ENCODE peak calls at places on chromosomes 11 and 22, in four cellular contexts. One of them, this sample, is unnamed. For H4K20me1 and H3K9me1, the result is how much of the 10 kb centered on the place peaks cover.

GRCh38 chr11:73154178-73154577 is 12.1 kb upstream of the FCHSD2 start:
- DNase-seq in endothelial cell of umbilical vein: no peak
- DNase-seq in IMR-90: no peak
- DNase-seq in K562: no peak
- DNase-seq in this sample: no peak

GRCh38 chr11:10927533-10927932 is 69.7 kb upstream of the ZBED5 start:
- DNase-seq in K562: no peak
- DNase-seq in endothelial cell of umbilical vein: no peak
- DNase-seq in IMR-90: no peak
- DNase-seq in this sample: no peak

GRCh38 chr22:37259540-37260029 is 15.5 kb upstream of the RAC2 start:
- DNase-seq in IMR-90: peak
- DNase-seq in endothelial cell of umbilical vein: peak
- DNase-seq in K562: peak
- DNase-seq in this sample: no peak

GRCh38 chr22:28408702-28409101 is 270.9 kb downstream of the TTC28 start:
- DNase-seq in endothelial cell of umbilical vein: no peak
- DNase-seq in K562: no peak
- DNase-seq in IMR-90: peak
- DNase-seq in this sample: no peak

GRCh38 chr11:77801477-77801876 is 19.0 kb downstream of the RSF1 start:
- DNase-seq in endothelial cell of umbilical vein: no peak
- DNase-seq in IMR-90: no peak
- DNase-seq in K562: no peak
- DNase-seq in this sample: no peak

GRCh38 chr11:65502852-65503603 is 4.2 kb downstream of the MALAT1 start:
- DNase-seq in endothelial cell of umbilical vein: peak
- DNase-seq in K562: peak
- DNase-seq in IMR-90: peak
- DNase-seq in this sample: no peak

GRCh38 chr11:125303186-125303585 is 138.6 kb downstream of the PKNOX2 start:
- DNase-seq in endothelial cell of umbilical vein: no peak
- DNase-seq in IMR-90: no peak
- DNase-seq in K562: no peak
- DNase-seq in this sample: no peak

GRCh38 chr11:134355656-134356055 is 23.9 kb downstream of the GLB1L2 start:
- DNase-seq in endothelial cell of umbilical vein: no peak
- DNase-seq in K562: peak
- DNase-seq in IMR-90: no peak
- DNase-seq in this sample: no peak

GRCh38 chr11:417652-418342 is 3.0 kb upstream of the SIGIRR start:
- DNase-seq in endothelial cell of umbilical vein: no peak
- DNase-seq in IMR-90: no peak
- DNase-seq in K562: no peak
- DNase-seq in this sample: no peak

GRCh38 chr11:63961608-63962412 is 12.6 kb upstream of the COX8A start:
- DNase-seq in IMR-90: peak
- DNase-seq in endothelial cell of umbilical vein: no peak
- DNase-seq in K562: peak
- DNase-seq in this sample: peak

GRCh38 chr11:116993599-116993998 is 104.6 kb downstream of the SIK3 start:
- DNase-seq in K562: no peak
- DNase-seq in IMR-90: no peak
- DNase-seq in endothelial cell of umbilical vein: peak
- DNase-seq in this sample: no peak

GRCh38 chr11:15848769-15849168 is 507.6 kb downstream of the SOX6 start:
- DNase-seq in IMR-90: no peak
- DNase-seq in endothelial cell of umbilical vein: no peak
- DNase-seq in K562: no peak
- DNase-seq in this sample: no peak

GRCh38 chr11:19642185-19642591 is 70.4 kb upstream of the NAV2 start:
- DNase-seq in K562: no peak
- DNase-seq in IMR-90: no peak
- DNase-seq in endothelial cell of umbilical vein: no peak
- DNase-seq in this sample: no peak

GRCh38 chr11:94674005-94674491 is 94.1 kb upstream of the AMOTL1 start:
- DNase-seq in endothelial cell of umbilical vein: no peak
- DNase-seq in IMR-90: no peak
- DNase-seq in K562: no peak
- DNase-seq in this sample: peak

GRCh38 chr11:131712897-131713296 is 342.5 kb downstream of the NTM start:
- DNase-seq in K562: no peak
- DNase-seq in endothelial cell of umbilical vein: peak
- DNase-seq in IMR-90: peak
- DNase-seq in this sample: no peak

GRCh38 chr11:15955595-15955994 is 400.8 kb downstream of the SOX6 start:
- DNase-seq in IMR-90: peak
- DNase-seq in K562: no peak
- DNase-seq in endothelial cell of umbilical vein: no peak
- DNase-seq in this sample: no peak

GRCh38 chr11:125916683-125917337 is 12.5 kb downstream of the DDX25 start:
- DNase-seq in endothelial cell of umbilical vein: no peak
- DNase-seq in IMR-90: no peak
- DNase-seq in K562: no peak
- DNase-seq in this sample: no peak

GRCh38 chr22:22770280-22770871 is 117.2 kb upstream of the IGLL5 start:
- DNase-seq in IMR-90: no peak
- DNase-seq in endothelial cell of umbilical vein: peak
- DNase-seq in K562: peak
- DNase-seq in this sample: no peak

GRCh38 chr22:21952586-21953571 is at the start of gene PPM1F:
- DNase-seq in IMR-90: peak
- DNase-seq in endothelial cell of umbilical vein: peak
- DNase-seq in K562: peak
- DNase-seq in this sample: no peak

GRCh38 chr11:3155691-3156258 is 9.3 kb downstream of the OSBPL5 start:
- DNase-seq in endothelial cell of umbilical vein: no peak
- DNase-seq in IMR-90: no peak
- DNase-seq in K562: no peak
- DNase-seq in this sample: no peak

DNA sequence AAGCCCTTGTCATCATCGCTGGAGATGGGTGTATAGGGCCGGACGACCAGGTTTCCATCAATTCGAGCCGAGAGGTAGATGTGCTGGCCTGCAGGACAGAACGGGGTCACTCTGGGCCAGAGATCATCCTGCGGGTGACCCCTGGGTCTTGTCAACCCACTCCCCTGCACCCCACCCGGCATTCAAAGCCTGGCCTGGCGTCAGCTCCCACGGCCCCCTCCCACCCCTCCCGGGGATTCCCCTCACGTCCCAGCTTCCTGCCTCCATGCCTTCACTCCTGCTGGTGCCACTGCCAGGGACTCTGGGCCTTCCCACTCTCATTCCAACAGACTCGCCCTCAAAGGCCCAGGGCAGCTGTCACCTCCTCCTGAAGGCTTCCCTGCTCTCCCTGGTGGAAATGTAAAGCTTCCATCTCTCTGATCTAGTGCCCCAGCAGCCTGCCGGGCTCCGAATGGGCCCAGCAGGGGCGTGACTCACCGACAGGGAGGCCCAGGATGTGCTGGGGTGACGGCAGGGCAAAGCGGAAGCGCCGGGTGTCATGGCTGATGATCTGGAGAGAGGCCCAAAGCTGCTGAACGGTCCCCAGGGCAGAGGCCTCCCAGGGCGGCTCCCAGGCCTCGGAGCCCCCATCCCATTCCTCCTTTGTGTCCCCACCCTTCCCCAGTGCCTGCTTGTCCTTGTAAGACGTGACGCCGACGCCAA is 9.3 kb downstream of the ATP5MGL start:
- DNase-seq in IMR-90: no peak
- DNase-seq in K562: no peak
- DNase-seq in endothelial cell of umbilical vein: no peak
- DNase-seq in this sample: no peak
- H4K20me1 ChIP-seq in IMR-90: under half
- H4K20me1 ChIP-seq in K562: under half
- H4K20me1 ChIP-seq in endothelial cell of umbilical vein: under half
- H4K20me1 ChIP-seq in this sample: under half

DNA sequence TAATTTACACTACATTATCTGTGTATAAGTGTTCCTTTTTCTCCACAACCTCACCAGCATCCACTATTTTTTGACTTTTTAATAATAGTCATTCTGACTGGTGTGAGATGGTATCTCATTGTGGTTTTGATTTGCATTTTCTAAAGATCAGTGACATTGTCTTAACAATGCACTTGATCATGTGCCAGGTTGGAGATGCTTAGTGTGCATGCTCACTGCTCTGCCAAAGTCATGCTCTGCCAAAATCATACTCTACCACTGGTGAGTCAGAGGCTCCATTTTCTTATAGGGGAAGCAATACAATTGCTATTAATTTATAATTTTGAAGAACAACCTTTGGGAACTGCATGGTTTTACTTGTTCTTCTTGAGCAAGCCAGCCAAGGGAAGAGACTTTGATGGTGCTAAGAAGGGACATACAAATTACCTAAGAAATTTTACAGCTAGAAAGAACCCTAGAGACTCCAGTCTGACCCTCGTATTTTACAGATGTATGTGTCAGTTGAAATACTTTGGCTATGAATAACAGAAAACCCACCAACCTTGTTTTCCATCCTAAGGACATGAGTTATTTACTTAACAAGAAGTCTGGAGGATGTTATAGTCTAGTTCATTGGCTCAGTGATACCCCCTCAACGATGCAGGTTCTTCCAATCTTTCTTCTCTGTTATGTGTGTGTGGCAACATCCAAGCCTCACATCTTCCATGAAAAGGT is 368.9 kb downstream of the DDX10 start:
- DNase-seq in IMR-90: peak
- DNase-seq in endothelial cell of umbilical vein: peak
- DNase-seq in K562: no peak
- DNase-seq in this sample: peak
- H3K4me3 ChIP-seq in IMR-90: no peak
- H3K4me3 ChIP-seq in endothelial cell of umbilical vein: no peak
- H3K4me3 ChIP-seq in K562: no peak
- H3K4me3 ChIP-seq in this sample: no peak

DNA sequence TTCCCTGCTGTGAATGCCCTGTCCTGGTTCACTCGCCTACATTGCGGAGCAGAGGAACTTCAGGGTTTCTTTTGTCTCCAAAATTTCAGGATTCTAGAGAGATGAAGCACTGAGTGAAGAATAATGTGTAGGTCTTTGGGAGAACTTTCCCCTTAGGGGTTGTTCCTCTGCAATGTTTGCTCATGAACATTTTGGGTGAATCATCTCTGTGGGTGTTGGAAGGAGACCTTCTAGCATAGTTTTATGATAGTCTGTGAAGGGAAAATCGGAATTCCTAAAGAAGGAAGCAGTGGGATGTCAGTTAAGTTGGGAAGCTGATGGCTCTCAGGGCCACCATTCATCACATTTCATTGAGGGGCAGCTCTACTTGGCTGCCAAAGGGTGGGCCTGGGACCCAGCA is 64.8 kb downstream of the MIAT start:
- DNase-seq in K562: no peak
- DNase-seq in IMR-90: peak
- DNase-seq in endothelial cell of umbilical vein: no peak
- DNase-seq in this sample: no peak
- H3K9me1 ChIP-seq in K562: under half
- H3K9me1 ChIP-seq in IMR-90: under half
- H3K9me1 ChIP-seq in endothelial cell of umbilical vein: under half
- H3K9me1 ChIP-seq in this sample: under half

GRCh38 chr22:32855023-32855756 is 53.7 kb downstream of the TIMP3 start:
- DNase-seq in K562: no peak
- DNase-seq in endothelial cell of umbilical vein: no peak
- DNase-seq in IMR-90: no peak
- DNase-seq in this sample: no peak

GRCh38 chr22:32850591-32851517 is 49.3 kb downstream of the TIMP3 start:
- DNase-seq in K562: no peak
- DNase-seq in IMR-90: no peak
- DNase-seq in endothelial cell of umbilical vein: no peak
- DNase-seq in this sample: no peak

GRCh38 chr22:32852346-32853251 is 51.1 kb downstream of the TIMP3 start:
- DNase-seq in endothelial cell of umbilical vein: no peak
- DNase-seq in IMR-90: no peak
- DNase-seq in K562: no peak
- DNase-seq in this sample: no peak

GRCh38 chr22:32854351-32854804 is 52.9 kb downstream of the TIMP3 start:
- DNase-seq in endothelial cell of umbilical vein: no peak
- DNase-seq in K562: no peak
- DNase-seq in IMR-90: no peak
- DNase-seq in this sample: no peak

DNA sequence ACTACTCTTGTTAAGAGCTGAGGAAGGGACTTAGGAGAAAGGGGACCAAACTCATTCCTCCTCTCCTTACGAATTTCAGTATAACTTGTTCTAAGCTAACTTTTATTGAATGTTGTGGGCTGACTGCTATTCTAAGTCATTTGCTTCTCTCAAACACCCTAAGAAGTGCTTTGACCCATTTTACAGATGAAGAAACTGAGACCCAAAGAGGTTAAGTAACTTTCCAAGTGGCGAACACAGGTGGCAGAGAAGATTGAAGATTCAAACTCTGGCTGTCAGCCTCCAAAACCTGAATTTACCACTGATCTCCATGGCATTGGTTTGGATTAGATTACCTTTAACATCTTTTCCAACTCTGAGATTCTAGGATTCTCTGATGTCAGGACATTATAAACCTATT is 52.2 kb downstream of the TIMP3 start:
- DNase-seq in endothelial cell of umbilical vein: no peak
- DNase-seq in K562: no peak
- DNase-seq in IMR-90: no peak
- DNase-seq in this sample: no peak
- H4K20me1 ChIP-seq in endothelial cell of umbilical vein: under half
- H4K20me1 ChIP-seq in K562: under half
- H4K20me1 ChIP-seq in IMR-90: half or more
- H4K20me1 ChIP-seq in this sample: under half

GRCh38 chr22:43153916-43154315 is 2.6 kb downstream of the TSPO start:
- DNase-seq in endothelial cell of umbilical vein: no peak
- DNase-seq in IMR-90: no peak
- DNase-seq in K562: no peak
- DNase-seq in this sample: no peak
- H3K4me3 ChIP-seq in endothelial cell of umbilical vein: no peak
- H3K4me3 ChIP-seq in IMR-90: no peak
- H3K4me3 ChIP-seq in K562: no peak
- H3K4me3 ChIP-seq in this sample: no peak